ENCODE peak calls at places on chromosomes 12 and 14, in four cellular contexts. One of them, this sample, is unnamed.

GRCh38 chr14:49287004-49287403 is 299.2 kb downstream of the RPS29 start:
- DNase-seq in K562: no peak
- DNase-seq in HepG2: no peak
- DNase-seq in A549: no peak
- DNase-seq in this sample: no peak

GRCh38 chr14:36553650-36554260 is 28.7 kb downstream of the NKX2-8 start:
- DNase-seq in A549: peak
- DNase-seq in K562: peak
- DNase-seq in HepG2: peak
- DNase-seq in this sample: peak

GRCh38 chr12:51867796-51868428 is 19.4 kb upstream of the FIGNL2 start:
- DNase-seq in A549: no peak
- DNase-seq in K562: no peak
- DNase-seq in HepG2: no peak
- DNase-seq in this sample: no peak

GRCh38 chr12:7642876-7643309 is 22.8 kb downstream of the APOBEC1 start:
- DNase-seq in A549: peak
- DNase-seq in K562: peak
- DNase-seq in HepG2: peak
- DNase-seq in this sample: no peak

GRCh38 chr12:131636266-131636665 is 74.6 kb upstream of the SFSWAP start:
- DNase-seq in A549: no peak
- DNase-seq in K562: no peak
- DNase-seq in HepG2: no peak
- DNase-seq in this sample: no peak

GRCh38 chr12:106296179-106296877 is 6.2 kb upstream of the TCP11L2 start:
- DNase-seq in A549: peak
- DNase-seq in K562: no peak
- DNase-seq in HepG2: peak
- DNase-seq in this sample: peak

GRCh38 chr14:65392296-65392695 is 20.2 kb upstream of the FUT8 start:
- DNase-seq in K562: no peak
- DNase-seq in A549: no peak
- DNase-seq in HepG2: no peak
- DNase-seq in this sample: no peak

GRCh38 chr12:82686223-82687019 is at the start of gene TMTC2:
- DNase-seq in HepG2: peak
- DNase-seq in A549: peak
- DNase-seq in K562: peak
- DNase-seq in this sample: peak

GRCh38 chr12:14394317-14395058 is 29.0 kb downstream of the ATF7IP start:
- DNase-seq in HepG2: peak
- DNase-seq in K562: peak
- DNase-seq in A549: peak
- DNase-seq in this sample: peak

GRCh38 chr12:115638753-115639666 is 638.5 kb downstream of the MED13L start:
- DNase-seq in HepG2: no peak
- DNase-seq in K562: no peak
- DNase-seq in A549: no peak
- DNase-seq in this sample: no peak

GRCh38 chr12:86621957-86622356 is 365.8 kb upstream of the MGAT4C start:
- DNase-seq in K562: no peak
- DNase-seq in A549: no peak
- DNase-seq in HepG2: no peak
- DNase-seq in this sample: no peak

GRCh38 chr12:113194971-113195391 is 9.5 kb downstream of the RITA1 start:
- DNase-seq in HepG2: no peak
- DNase-seq in K562: no peak
- DNase-seq in A549: no peak
- DNase-seq in this sample: peak

GRCh38 chr14:53462931-53463778 is 310.0 kb upstream of the DDHD1 start:
- DNase-seq in K562: no peak
- DNase-seq in A549: no peak
- DNase-seq in HepG2: peak
- DNase-seq in this sample: no peak

GRCh38 chr12:23929906-23930305 is 19.6 kb downstream of the SOX5 start:
- DNase-seq in A549: no peak
- DNase-seq in HepG2: no peak
- DNase-seq in K562: no peak
- DNase-seq in this sample: peak

GRCh38 chr12:47071241-47071852 is 8.1 kb upstream of the PCED1B start:
- DNase-seq in A549: peak
- DNase-seq in K562: peak
- DNase-seq in HepG2: peak
- DNase-seq in this sample: no peak

GRCh38 chr14:33564774-33565630 is 385.9 kb downstream of the EGLN3 start:
- DNase-seq in HepG2: peak
- DNase-seq in A549: no peak
- DNase-seq in K562: peak
- DNase-seq in this sample: peak

GRCh38 chr12:19435831-19436497 is 3.3 kb upstream of the AEBP2 start:
- DNase-seq in K562: no peak
- DNase-seq in A549: no peak
- DNase-seq in HepG2: no peak
- DNase-seq in this sample: no peak

GRCh38 chr12:130075497-130076076 is 86.7 kb upstream of the FZD10 start:
- DNase-seq in HepG2: no peak
- DNase-seq in A549: no peak
- DNase-seq in K562: no peak
- DNase-seq in this sample: no peak

GRCh38 chr14:24815543-24815942 is 181.6 kb upstream of the GZMB start:
- DNase-seq in HepG2: no peak
- DNase-seq in A549: no peak
- DNase-seq in K562: no peak
- DNase-seq in this sample: no peak

GRCh38 chr14:22427771-22428228 is 161.2 kb downstream of the DAD1 start:
- DNase-seq in K562: no peak
- DNase-seq in HepG2: peak
- DNase-seq in A549: peak
- DNase-seq in this sample: peak

GRCh38 chr12:6532927-6533652 is 1.2 kb upstream of the GAPDH start:
- DNase-seq in A549: peak
- DNase-seq in HepG2: peak
- DNase-seq in K562: peak
- DNase-seq in this sample: peak

GRCh38 chr12:95177201-95177768 is 40.0 kb downstream of the FGD6 start:
- DNase-seq in HepG2: no peak
- DNase-seq in A549: no peak
- DNase-seq in K562: no peak
- DNase-seq in this sample: no peak

GRCh38 chr12:45200497-45201043 is 15.3 kb upstream of the ANO6 start:
- DNase-seq in HepG2: peak
- DNase-seq in A549: no peak
- DNase-seq in K562: no peak
- DNase-seq in this sample: peak

GRCh38 chr12:64099430-64099829 is 122.7 kb downstream of the KICS2 start:
- DNase-seq in K562: no peak
- DNase-seq in HepG2: no peak
- DNase-seq in A549: peak
- DNase-seq in this sample: peak

GRCh38 chr14:89290813-89291212 is 126.2 kb downstream of the FOXN3 start:
- DNase-seq in K562: no peak
- DNase-seq in HepG2: no peak
- DNase-seq in A549: no peak
- DNase-seq in this sample: no peak

GRCh38 chr12:49838973-49839633 is 3.8 kb downstream of the BCDIN3D start:
- DNase-seq in A549: peak
- DNase-seq in HepG2: peak
- DNase-seq in K562: peak
- DNase-seq in this sample: peak

DNA sequence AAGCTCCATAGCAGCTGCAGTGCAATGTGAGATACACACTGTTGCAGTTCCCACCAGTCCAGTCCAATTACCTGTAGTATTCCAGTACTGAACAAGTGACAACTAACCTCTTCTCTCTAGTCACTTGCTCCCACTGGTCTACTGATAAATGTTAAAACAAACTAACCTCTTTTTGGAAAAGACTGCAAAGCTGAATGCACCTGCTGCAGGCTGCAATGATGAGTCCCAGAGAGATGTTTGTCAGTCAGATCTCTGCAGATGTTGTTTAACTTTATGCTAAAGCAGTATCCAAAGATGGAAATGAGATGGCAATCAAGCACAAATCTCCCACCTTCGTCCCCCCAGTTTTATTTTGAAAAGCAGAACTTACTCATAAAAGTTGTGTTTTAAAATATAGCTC is 7.8 kb downstream of the NOVA1 start:
- DNase-seq in A549: no peak
- DNase-seq in K562: no peak
- DNase-seq in HepG2: no peak
- DNase-seq in this sample: no peak
- TF ChIP-seq MAZ in A549: no peak
- TF ChIP-seq MAZ in K562: no peak
- TF ChIP-seq MAZ in HepG2: no peak
- TF ChIP-seq MAZ in this sample: no peak

GRCh38 chr12:2187195-2187963 is 134.6 kb downstream of the CACNA1C start:
- DNase-seq in A549: no peak
- DNase-seq in K562: no peak
- DNase-seq in HepG2: no peak
- DNase-seq in this sample: no peak
- TF ChIP-seq MAZ in A549: no peak
- TF ChIP-seq MAZ in K562: no peak
- TF ChIP-seq MAZ in HepG2: no peak
- TF ChIP-seq MAZ in this sample: no peak

DNA sequence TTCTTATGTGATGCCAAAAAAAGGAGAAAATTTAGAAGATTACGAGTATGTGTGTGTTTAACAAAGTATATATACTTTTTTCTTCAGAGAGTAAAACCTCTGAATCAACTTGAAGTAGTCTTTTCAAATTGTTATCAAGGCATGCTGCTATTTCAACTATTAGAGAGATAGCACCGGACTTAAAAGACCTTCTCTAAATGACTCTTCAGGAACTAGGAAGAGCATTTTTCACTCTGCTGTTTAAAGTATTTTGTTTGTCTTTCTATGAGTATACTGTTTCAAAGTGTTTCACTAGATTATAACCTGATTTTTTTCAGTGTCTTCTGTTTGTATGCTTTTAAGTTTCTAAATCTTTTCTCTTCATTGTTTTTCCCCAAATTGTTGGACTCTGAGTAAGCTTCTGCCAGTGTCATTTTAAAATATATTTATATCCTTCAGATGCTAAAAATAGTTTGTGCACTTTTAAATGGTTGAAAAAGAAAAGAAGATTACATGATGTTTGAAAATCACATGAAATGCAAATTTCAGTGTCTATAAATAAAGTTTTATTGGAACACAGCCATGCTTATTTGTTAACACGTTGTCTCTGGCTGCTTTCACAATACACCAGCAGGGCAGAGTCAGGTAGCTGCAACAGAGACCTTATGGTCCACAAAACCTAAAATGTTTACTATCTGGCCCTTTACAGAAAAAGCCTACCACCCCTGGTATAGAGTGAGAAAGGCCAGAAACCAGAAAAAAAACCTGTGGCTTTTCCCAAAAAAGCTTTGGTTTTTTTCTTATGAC is 21.3 kb downstream of the CRADD start:
- DNase-seq in A549: no peak
- DNase-seq in K562: no peak
- DNase-seq in HepG2: peak
- DNase-seq in this sample: peak
- TF ChIP-seq MAZ in A549: no peak
- TF ChIP-seq MAZ in K562: no peak
- TF ChIP-seq MAZ in HepG2: no peak
- TF ChIP-seq MAZ in this sample: no peak

DNA sequence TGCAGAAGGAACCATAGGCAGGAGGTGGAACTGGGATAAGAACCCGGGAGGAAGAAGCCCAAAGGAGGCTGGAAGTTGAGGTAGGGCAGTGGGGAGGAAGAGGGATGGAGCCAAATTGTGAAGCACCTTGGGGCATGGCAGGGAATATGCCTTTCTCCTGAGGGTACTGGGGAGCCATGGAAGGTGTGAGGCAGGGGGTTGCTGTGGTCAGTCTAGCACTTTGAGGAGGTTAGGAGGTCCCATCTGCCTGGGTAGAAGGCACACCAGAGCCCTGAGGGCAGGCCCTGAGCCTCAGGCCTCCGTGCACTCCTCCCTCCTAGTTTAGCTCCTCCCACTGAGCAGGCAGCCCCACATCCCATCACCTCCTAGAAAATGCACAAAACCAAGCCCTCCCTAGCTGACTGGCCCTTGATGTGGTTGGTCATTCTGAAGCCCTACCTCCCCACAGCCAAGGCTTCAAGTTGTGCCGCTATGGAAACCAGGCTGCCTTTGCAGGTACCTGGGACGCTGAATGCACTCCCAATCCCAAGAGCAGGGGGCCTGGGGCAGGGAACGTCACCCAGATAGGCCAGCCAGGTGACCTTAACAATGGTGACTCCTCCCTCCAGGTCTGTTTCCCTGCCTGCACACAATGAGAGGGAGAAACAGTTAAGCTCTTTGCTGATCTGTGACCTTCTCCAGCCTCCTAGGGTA is 15.1 kb downstream of the PHETA1 start:
- DNase-seq in A549: no peak
- DNase-seq in K562: no peak
- DNase-seq in HepG2: no peak
- DNase-seq in this sample: no peak
- TF ChIP-seq MAZ in A549: no peak
- TF ChIP-seq MAZ in K562: no peak
- TF ChIP-seq MAZ in HepG2: no peak
- TF ChIP-seq MAZ in this sample: no peak

DNA sequence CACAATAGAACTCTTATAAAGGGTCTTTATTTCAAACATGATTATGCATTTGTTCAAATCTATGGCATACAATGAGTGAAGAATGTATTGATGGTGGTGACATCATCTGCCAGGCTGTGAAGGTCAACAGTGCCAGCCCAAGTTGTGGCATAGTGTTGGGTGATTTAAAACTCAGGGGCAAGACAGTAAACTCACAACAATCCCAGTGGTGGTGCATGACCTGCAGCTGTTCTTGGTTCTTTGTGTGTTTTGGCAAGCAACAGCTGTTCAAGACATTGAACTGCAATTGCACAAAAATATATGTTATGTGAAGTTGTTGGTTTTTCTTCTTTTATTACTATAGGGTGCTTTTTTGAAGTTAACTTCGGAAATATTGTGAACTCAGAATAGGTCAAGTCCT is 851.6 kb downstream of the NRXN3 start:
- DNase-seq in K562: no peak
- DNase-seq in A549: no peak
- DNase-seq in HepG2: no peak
- DNase-seq in this sample: no peak
- TF ChIP-seq MAZ in K562: no peak
- TF ChIP-seq MAZ in A549: no peak
- TF ChIP-seq MAZ in HepG2: no peak
- TF ChIP-seq MAZ in this sample: no peak